ENCODE peak calls at places on chromosome 6, in four cellular contexts. N is tibial nerve, O is uterus, L is esophagus squamous epithelium. G is an unnamed sample.

GRCh38 chr6:85537055-85537494 is 56.6 kb downstream of the SNX14 start:
- DNase-seq in N (no peak), O (no peak), L (no peak), G (no peak)

GRCh38 chr6:152651986-152652385 is 14.8 kb upstream of the SYNE1 start:
- DNase-seq in N (no peak), O (peak; percentile 16), L (no peak), G (no peak)

GRCh38 chr6:31874084-31874670 is 4.6 kb downstream of the SLC44A4 start:
- DNase-seq in N (no peak), O (no peak), L (no peak), G (no peak)

GRCh38 chr6:111920581-111920980 is 47.3 kb upstream of the FYN start:
- DNase-seq in N (no peak), O (no peak), L (no peak), G (no peak)

GRCh38 chr6:137283940-137284910 is 65.0 kb upstream of the IFNGR1 start:
- DNase-seq in N (no peak), O (no peak), L (no peak), G (no peak)

GRCh38 chr6:29227235-29227634 is 56.5 kb downstream of the OR2J2 start:
- DNase-seq in N (no peak), O (no peak), L (no peak), G (no peak)

GRCh38 chr6:144150673-144151009 is 324 bp downstream of the STX11 start:
- DNase-seq in N (no peak), O (no peak), L (no peak), G (no peak)

GRCh38 chr6:17032595-17033591 is 69.0 kb upstream of the STMND1 start:
- DNase-seq in N (peak; percentile 65), O (peak; percentile 80), L (no peak), G (peak; percentile 89)

GRCh38 chr6:114194362-114195343 is 148.2 kb downstream of the HS3ST5 start:
- DNase-seq in N (no peak), O (no peak), L (no peak), G (no peak)

GRCh38 chr6:15152720-15153119 is 93.1 kb upstream of the JARID2 start:
- DNase-seq in N (no peak), O (no peak), L (no peak), G (peak; percentile 17)

GRCh38 chr6:33410711-33411631 is at the start of gene PHF1:
- DNase-seq in N (no peak), O (no peak), L (no peak), G (no peak)

GRCh38 chr6:126206504-126207246 is 133.2 kb upstream of the CENPW start:
- DNase-seq in N (no peak), O (no peak), L (no peak), G (no peak)

GRCh38 chr6:84500726-84501125 is 263.7 kb downstream of the TBX18 start:
- DNase-seq in N (no peak), O (no peak), L (no peak), G (no peak)

GRCh38 chr6:71460933-71461332 is 172.3 kb downstream of the OGFRL1 start:
- DNase-seq in N (no peak), O (no peak), L (no peak), G (no peak)

GRCh38 chr6:44054635-44055559 is 72.4 kb downstream of the MRPL14 start:
- DNase-seq in N (no peak), O (no peak), L (no peak), G (peak; percentile 76)

GRCh38 chr6:81909162-81909561 is 156.7 kb upstream of the TENT5A start:
- DNase-seq in N (no peak), O (no peak), L (no peak), G (no peak)

GRCh38 chr6:44030812-44031454 is 96.3 kb downstream of the MRPL14 start:
- DNase-seq in N (no peak), O (peak; percentile 32), L (no peak), G (no peak)

GRCh38 chr6:42417641-42418112 is 34.0 kb downstream of the TRERF1 start:
- DNase-seq in N (no peak), O (no peak), L (no peak), G (no peak)

GRCh38 chr6:147267658-147268057 is 63.4 kb downstream of the STXBP5 start:
- DNase-seq in N (no peak), O (no peak), L (no peak), G (no peak)

GRCh38 chr6:41713161-41713649 is 22.2 kb downstream of the TFEB start:
- DNase-seq in N (no peak), O (peak; percentile 51), L (no peak), G (no peak)

GRCh38 chr6:89974776-89975175 is 80.5 kb downstream of the GJA10 start:
- DNase-seq in N (no peak), O (no peak), L (no peak), G (no peak)

GRCh38 chr6:30568245-30568644 is 3.0 kb upstream of the ABCF1 start:
- DNase-seq in N (no peak), O (no peak), L (no peak), G (no peak)

GRCh38 chr6:43784049-43784855 is 14.2 kb downstream of the VEGFA start:
- DNase-seq in N (no peak), O (no peak), L (no peak), G (no peak)

GRCh38 chr6:84280030-84280429 is 52.6 kb upstream of the CEP162 start:
- DNase-seq in N (no peak), O (no peak), L (no peak), G (no peak)

DNA sequence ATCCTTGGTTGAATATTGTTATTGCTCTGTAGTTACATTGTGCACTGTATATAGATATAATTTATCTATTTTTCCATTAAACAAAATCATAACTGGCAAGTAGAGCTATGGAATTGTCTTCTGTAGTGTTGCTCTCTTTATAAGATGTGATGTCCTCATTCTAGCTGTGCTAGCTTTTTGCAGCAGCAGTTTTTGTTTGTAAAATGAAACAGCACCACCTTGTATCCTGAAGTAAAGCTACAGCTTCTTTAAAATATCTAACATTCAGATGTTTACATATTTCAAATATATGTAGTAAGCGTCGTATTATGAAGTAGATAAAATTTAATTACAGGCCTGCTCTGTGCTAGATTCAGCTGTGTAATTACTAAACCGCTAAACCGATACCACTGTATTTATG is 328.8 kb upstream of the MANEA start:
- DNase-seq in N (no peak), O (no peak), L (no peak), G (no peak)
- TF ChIP-seq CTCF in N (no peak), O (no peak), L (no peak), G (no peak)

GRCh38 chr6:107116328-107116892 is 1.1 kb upstream of the BEND3 start:
- DNase-seq in N (no peak), O (no peak), L (no peak), G (no peak)

GRCh38 chr6:107115695-107116327 is 496 bp upstream of the BEND3 start:
- DNase-seq in N (no peak), O (peak; percentile 20), L (no peak), G (no peak)

GRCh38 chr6:107118976-107119375 is 3.7 kb upstream of the BEND3 start:
- DNase-seq in N (no peak), O (no peak), L (no peak), G (no peak)

GRCh38 chr6:107114872-107115694 is at the start of gene BEND3:
- DNase-seq in N (no peak), O (peak; percentile 41), L (no peak), G (no peak)

GRCh38 chr6:107116923-107117417 is 1.7 kb upstream of the BEND3 start:
- DNase-seq in N (no peak), O (no peak), L (no peak), G (no peak)
- H3K4me3 ChIP-seq in N (no peak overlapping the region), O (no peak overlapping the region), L (no peak overlapping the region), G (no peak overlapping the region)

GRCh38 chr6:25026723-25027122 is 91.0 kb upstream of the RIPOR2 start:
- DNase-seq in N (no peak), O (no peak), L (no peak), G (no peak)
- TF ChIP-seq CTCF in N (no peak), O (no peak), L (no peak), G (no peak)

DNA sequence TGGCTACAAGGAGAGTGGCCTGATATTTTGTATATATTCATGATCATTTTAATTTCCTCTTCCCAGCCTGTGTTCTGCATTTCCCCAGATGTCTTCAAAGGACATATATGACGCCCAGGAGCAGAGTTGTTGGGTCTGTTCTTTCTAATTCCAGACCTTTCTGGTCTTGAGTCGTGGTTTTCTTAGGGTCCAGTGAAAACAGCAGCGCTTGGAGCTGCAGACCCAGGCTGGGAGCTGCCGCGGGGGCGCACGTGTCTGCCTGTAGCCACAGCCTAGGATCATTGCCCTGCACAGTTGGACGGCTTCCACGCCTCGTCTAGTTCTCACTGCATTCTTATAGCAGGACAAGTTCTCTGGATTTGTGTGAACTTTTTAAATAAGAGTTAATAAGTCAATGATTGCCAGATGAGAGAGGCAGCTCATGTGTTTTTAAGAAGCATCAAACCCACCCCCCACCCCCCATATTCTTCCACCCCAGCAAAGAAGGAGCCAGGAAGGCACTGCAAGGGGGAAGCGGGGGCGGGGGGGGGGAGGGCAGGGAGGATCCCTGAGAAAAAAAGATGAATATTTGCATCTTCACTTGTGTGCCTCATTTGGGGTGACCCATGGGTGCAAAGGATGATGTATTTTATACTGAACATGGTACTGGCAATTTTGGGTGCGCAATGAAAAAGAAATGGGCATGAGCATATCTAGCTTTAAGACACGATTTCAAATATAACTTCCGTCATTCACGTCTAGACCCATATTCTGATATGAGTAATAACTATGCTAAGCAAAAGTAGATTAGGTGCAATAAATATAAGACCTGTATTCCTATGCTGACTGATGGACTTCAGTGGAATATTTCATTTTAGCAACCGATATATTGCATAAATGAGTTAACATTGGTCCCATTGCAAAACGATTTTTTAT is 160.0 kb downstream of the TBXT start:
- DNase-seq in N (no peak), O (peak; percentile 69), L (no peak), G (no peak)
- H3K4me3 ChIP-seq in N (no peak overlapping the region), O (peak overlapping the region; percentile 43), L (no peak overlapping the region), G (no peak overlapping the region)

DNA sequence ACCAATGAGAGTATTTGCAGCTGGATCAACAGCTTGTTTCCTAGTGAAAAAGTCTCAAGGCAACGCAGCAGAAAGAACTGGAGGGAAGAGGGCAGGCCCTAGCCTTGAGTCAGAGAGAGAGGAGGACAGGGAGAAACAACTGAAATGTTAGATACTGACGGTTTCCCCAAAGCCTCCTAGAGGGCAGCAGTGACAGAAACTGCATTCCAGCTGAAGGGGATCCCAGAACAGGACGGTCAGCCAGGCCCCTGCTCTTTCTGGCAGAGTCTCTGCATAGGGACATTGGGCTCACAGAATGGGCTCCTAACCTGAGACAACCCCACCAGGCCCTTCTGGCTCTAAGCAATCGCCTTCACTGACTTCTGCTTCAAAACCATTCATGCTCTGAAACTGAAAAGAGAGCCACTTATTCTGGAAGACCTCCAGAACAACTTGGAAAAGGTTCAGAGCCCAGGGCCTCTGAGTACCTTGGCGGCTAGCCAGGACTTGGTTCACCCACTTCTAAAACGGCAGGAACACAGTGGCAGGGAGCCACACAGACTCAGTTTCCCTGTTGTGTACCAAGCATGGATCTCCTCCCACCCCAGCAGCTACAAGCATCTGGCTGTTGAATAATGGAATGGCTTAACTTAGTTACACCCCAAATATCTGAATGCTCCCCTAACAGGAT is 72.9 kb downstream of the PSMB1 start:
- DNase-seq in N (no peak), O (no peak), L (no peak), G (no peak)
- TF ChIP-seq CTCF in N (peak; percentile 15), O (no peak), L (no peak), G (peak; percentile 17)